ENCODE peak calls at places on chromosomes 7 and 10, in five cellular contexts. E is psoas muscle; Z is iPS-NIHi11; I is T-cell; O is stimulated activated CD8-positive, alpha-beta memory T cell treated with anti-CD3 and anti-CD28 coated beads, Interleukin-2, amount 100 ng/mL, for 1 hour. S is an unnamed sample.

GRCh38 chr7:17248527-17248926 is 49.9 kb upstream of the AHR start:
- DNase-seq in I (no peak), E (no peak), O (no peak), Z (no peak), S (no peak)

GRCh38 chr7:32500922-32501341 is 5.6 kb downstream of the AVL9 start:
- DNase-seq in E (no peak), O (no peak), Z (no peak), I (no peak), S (no peak)

GRCh38 chr10:21318768-21319167 is 206.7 kb downstream of the SKIDA1 start:
- DNase-seq in I (no peak), Z (no peak), E (no peak), O (no peak), S (no peak)

GRCh38 chr10:50653142-50653541 is 29.4 kb upstream of the SGMS1 start:
- DNase-seq in I (no peak), O (no peak), Z (peak), E (no peak), S (peak)

GRCh38 chr10:557792-558328 is 131.6 kb downstream of the DIP2C start:
- DNase-seq in O (no peak), I (no peak), Z (no peak), E (no peak), S (peak)

GRCh38 chr10:73495884-73496674 is at the start of gene PPP3CB:
- DNase-seq in O (peak), E (peak), Z (no peak), I (peak), S (peak)

GRCh38 chr10:118800920-118801319 is 46.1 kb upstream of the CACUL1 start:
- DNase-seq in O (no peak), E (no peak), Z (no peak), I (no peak), S (no peak)

GRCh38 chr7:92228100-92228499 is 17.6 kb downstream of the KRIT1 start:
- DNase-seq in O (no peak), Z (no peak), I (no peak), E (no peak), S (no peak)

GRCh38 chr10:124624875-124625274 is 119.3 kb downstream of the FAM53B start:
- DNase-seq in I (no peak), E (no peak), Z (no peak), O (no peak), S (no peak)

S was measured in CD4-positive, alpha-beta T cell.